ENCODE peak calls at places on chromosomes 1 and 21, in five cellular contexts. D, F, U, K and T are unnamed samples.

GRCh38 chr1:208083715-208084085 is 160.5 kb downstream of the PLXNA2 start:
- DNase-seq in K (no peak), U (no peak), D (no peak), F (no peak), T (no peak)

GRCh38 chr1:66278260-66279046 is 255.5 kb upstream of the SGIP1 start:
- DNase-seq in D (no peak), U (no peak), K (no peak), F (no peak), T (peak)

GRCh38 chr1:19229229-19229628 is 19.2 kb upstream of the UBR4 start:
- DNase-seq in D (no peak), U (no peak), F (no peak), K (no peak), T (no peak)

GRCh38 chr21:41133896-41134522 is 34.0 kb upstream of the BACE2 start:
- DNase-seq in F (no peak), D (no peak), K (no peak), U (no peak), T (no peak)

GRCh38 chr1:176705585-176705984 is 242.6 kb downstream of the PAPPA2 start:
- DNase-seq in K (no peak), D (no peak), F (no peak), U (no peak), T (no peak)

GRCh38 chr1:112991721-112992120 is 35.7 kb upstream of the SLC16A1 start:
- DNase-seq in K (peak), U (no peak), F (no peak), D (no peak), T (no peak)

GRCh38 chr1:30126839-30127238 is 596.5 kb downstream of the MATN1 start:
- DNase-seq in K (no peak), D (no peak), U (no peak), F (no peak), T (no peak)

GRCh38 chr1:202164271-202165037 is 4.1 kb upstream of the PTPN7 start:
- DNase-seq in D (peak), U (no peak), F (no peak), K (no peak), T (no peak)

GRCh38 chr1:116971965-116972675 is 29.4 kb upstream of the CD101 start:
- DNase-seq in D (no peak), U (no peak), F (no peak), K (no peak), T (peak)

GRCh38 chr1:112710159-112710558 is 3.2 kb upstream of the RHOC start:
- DNase-seq in U (no peak), F (no peak), D (peak), K (no peak), T (no peak)

GRCh38 chr1:172273668-172274396 is 146.7 kb upstream of the C1orf105 start:
- DNase-seq in K (no peak), U (no peak), F (no peak), D (no peak), T (no peak)

GRCh38 chr1:205791568-205792180 is 16.4 kb upstream of the RAB29 start:
- DNase-seq in U (no peak), F (no peak), D (peak), K (no peak), T (peak)

GRCh38 chr1:101262601-101263348 is 26.0 kb downstream of the S1PR1 start:
- DNase-seq in U (no peak), D (no peak), F (no peak), K (no peak), T (no peak)

GRCh38 chr1:33420870-33421775 is 9.8 kb downstream of the PHC2 start:
- DNase-seq in D (no peak), F (no peak), U (no peak), K (no peak), T (no peak)

GRCh38 chr1:217881607-217882332 is 250.6 kb downstream of the SPATA17 start:
- DNase-seq in D (no peak), K (no peak), U (no peak), F (no peak), T (no peak)

GRCh38 chr1:63524166-63524565 is 841 bp downstream of the EFCAB7 start:
- DNase-seq in K (no peak), U (no peak), F (no peak), D (no peak), T (no peak)

GRCh38 chr21:26119906-26120305 is 50.7 kb downstream of the APP start:
- DNase-seq in U (no peak), D (no peak), K (no peak), F (no peak), T (no peak)

GRCh38 chr21:26123012-26123411 is 47.6 kb downstream of the APP start:
- DNase-seq in F (no peak), D (no peak), U (no peak), K (no peak), T (no peak)

GRCh38 chr21:26118928-26119540 is 51.5 kb downstream of the APP start:
- DNase-seq in K (no peak), D (no peak), F (no peak), U (no peak), T (no peak)

GRCh38 chr21:26117972-26118367 is 52.6 kb downstream of the APP start:
- DNase-seq in K (no peak), U (no peak), D (no peak), F (no peak), T (no peak)

GRCh38 chr21:26120833-26121232 is 49.7 kb downstream of the APP start:
- DNase-seq in D (no peak), F (no peak), K (peak), U (no peak), T (peak)
- H3K27ac ChIP-seq in D (no peak), F (no peak), K (peak), U (no peak), T (no peak)

DNA sequence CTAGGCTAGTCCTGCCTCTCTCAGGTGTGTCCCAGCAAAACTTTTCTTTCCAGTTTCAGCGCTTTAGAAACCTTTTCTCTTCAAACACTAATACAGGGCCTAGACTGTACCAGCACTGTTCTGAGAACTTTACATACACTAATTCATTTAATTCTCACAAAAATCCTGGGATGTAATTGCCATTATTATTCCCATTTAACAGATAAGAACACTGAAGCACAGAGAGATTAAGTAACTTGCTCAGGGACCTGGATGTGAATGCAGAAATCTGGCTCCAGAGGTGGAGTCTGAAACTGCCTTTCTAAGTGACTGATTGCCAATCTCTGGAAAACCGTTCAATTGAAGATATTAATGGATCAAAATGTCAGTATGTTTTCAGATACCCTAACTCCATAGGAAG is 849 bp upstream of the UCK2 start:
- DNase-seq in D (no peak), K (no peak), F (no peak), U (no peak), T (no peak)
- H3K27ac ChIP-seq in D (no peak), K (no peak), F (no peak), U (no peak), T (no peak)

DNA sequence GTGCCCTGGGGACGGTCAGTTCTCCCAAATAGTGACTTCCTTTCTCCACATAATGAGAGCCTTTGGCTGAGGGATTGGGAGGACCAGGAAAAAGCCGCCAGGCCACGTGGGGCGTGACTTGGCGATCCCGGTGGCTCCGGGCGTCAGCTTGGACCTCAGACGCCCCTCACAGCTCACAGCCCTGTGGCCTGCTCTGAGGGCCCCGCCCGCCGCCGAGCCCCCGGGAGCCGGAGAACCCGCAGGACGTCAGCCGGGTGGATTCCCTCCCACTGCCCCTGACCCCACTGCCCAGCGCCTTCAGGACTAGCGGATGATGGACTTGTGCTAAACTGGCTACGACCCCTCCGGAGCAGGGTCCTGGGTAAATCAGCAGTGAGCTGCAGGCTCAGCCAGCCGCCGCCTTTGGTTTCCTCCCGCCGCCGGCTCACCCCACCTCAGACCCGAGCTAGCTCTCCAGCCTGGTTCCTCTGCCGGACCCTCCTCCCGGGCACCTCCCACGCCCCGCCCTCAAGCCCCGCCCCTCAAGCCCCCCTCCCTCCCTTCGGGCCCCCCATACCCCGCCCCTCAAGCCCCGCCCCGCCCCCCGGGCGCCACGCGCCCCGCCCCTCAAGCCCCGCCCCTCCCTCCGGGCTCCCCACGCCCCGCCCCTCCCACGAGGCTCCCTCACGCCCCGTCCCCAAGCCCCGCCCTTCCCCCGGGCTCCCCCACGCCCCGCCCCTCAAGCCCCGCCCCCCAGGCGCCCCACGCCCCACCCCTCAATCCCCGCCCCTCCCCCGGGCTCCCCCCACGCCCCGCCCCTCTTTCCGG is 10.0 kb upstream of the FAAP20 start:
- DNase-seq in U (peak), D (peak), K (no peak), F (peak), T (no peak)
- H3K27ac ChIP-seq in U (peak), D (peak), K (no peak), F (peak), T (no peak)

GRCh38 chr1:184608990-184609389 is 145.7 kb downstream of the EDEM3 start:
- DNase-seq in K (no peak), U (no peak), D (no peak), F (no peak), T (no peak)
- H3K27ac ChIP-seq in K (no peak), U (no peak), D (no peak), F (no peak), T (no peak)

GRCh38 chr1:4310396-4310923 is 343.9 kb upstream of the AJAP1 start:
- DNase-seq in D (no peak), K (no peak), F (no peak), U (no peak), T (no peak)
- H3K27ac ChIP-seq in D (no peak), K (no peak), F (no peak), U (no peak), T (no peak)

GRCh38 chr1:189117072-189117770 is 1360.4 kb downstream of the BRINP3 start:
- DNase-seq in D (no peak), U (no peak), K (no peak), F (no peak), T (no peak)
- H3K27ac ChIP-seq in D (no peak), U (no peak), K (no peak), F (no peak), T (no peak)

DNA sequence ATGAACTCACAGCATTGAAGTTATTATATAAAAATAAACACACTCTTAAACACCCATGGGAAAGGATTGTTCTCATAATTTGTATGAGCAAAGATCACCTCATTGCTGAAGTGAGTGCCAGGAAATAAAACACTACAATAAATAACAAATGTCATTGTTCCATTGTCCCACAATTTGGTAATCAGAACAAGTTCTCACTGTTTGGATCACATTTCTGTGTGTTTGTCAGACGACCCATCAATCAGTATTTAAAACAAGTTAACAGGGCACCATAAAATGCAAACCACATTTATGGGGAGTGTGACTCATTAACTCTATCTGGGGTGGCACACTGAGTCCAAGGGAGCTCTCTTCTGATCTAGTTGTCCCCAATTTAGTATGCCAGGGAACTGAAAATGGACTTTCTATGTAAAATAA is 124.5 kb downstream of the PTPRC start:
- DNase-seq in D (no peak), U (no peak), K (peak), F (no peak), T (no peak)
- H3K27ac ChIP-seq in D (no peak), U (no peak), K (no peak), F (no peak), T (no peak)

GRCh38 chr1:77889671-77890070 is 1.2 kb downstream of the NEXN start:
- DNase-seq in U (no peak), D (no peak), F (no peak), K (peak), T (peak)
- H3K27ac ChIP-seq in U (peak), D (no peak), F (no peak), K (peak), T (no peak)

GRCh38 chr21:28884481-28884880 is 108.2 kb downstream of the LTN1 start:
- DNase-seq in F (no peak), U (no peak), K (no peak), D (no peak), T (no peak)

GRCh38 chr21:28883931-28884330 is 108.7 kb downstream of the LTN1 start:
- DNase-seq in U (no peak), F (no peak), D (no peak), K (no peak), T (no peak)

GRCh38 chr21:28884976-28885852 is 107.5 kb downstream of the LTN1 start:
- DNase-seq in D (peak), K (peak), F (peak), U (peak), T (peak)

GRCh38 chr21:28882345-28882744 is 110.3 kb downstream of the LTN1 start:
- DNase-seq in F (no peak), U (no peak), K (no peak), D (no peak), T (no peak)

GRCh38 chr21:28885853-28886177 is 106.9 kb downstream of the LTN1 start:
- DNase-seq in D (no peak), U (no peak), F (no peak), K (no peak), T (no peak)
- H3K27ac ChIP-seq in D (peak), U (no peak), F (peak), K (no peak), T (no peak)

GRCh38 chr1:159924025-159924790 is 1.1 kb downstream of the TAGLN2 start:
- DNase-seq in D (peak), U (peak), F (peak), K (no peak), T (no peak)

GRCh38 chr1:159921251-159921650 is 4.1 kb downstream of the TAGLN2 start:
- DNase-seq in U (no peak), D (peak), F (no peak), K (no peak), T (no peak)

GRCh38 chr1:159921700-159922498 is 3.4 kb downstream of the TAGLN2 start:
- DNase-seq in K (no peak), F (peak), U (no peak), D (peak), T (no peak)

GRCh38 chr1:159923203-159924024 is 1.9 kb downstream of the TAGLN2 start:
- DNase-seq in U (peak), D (peak), K (no peak), F (peak), T (peak)

DNA sequence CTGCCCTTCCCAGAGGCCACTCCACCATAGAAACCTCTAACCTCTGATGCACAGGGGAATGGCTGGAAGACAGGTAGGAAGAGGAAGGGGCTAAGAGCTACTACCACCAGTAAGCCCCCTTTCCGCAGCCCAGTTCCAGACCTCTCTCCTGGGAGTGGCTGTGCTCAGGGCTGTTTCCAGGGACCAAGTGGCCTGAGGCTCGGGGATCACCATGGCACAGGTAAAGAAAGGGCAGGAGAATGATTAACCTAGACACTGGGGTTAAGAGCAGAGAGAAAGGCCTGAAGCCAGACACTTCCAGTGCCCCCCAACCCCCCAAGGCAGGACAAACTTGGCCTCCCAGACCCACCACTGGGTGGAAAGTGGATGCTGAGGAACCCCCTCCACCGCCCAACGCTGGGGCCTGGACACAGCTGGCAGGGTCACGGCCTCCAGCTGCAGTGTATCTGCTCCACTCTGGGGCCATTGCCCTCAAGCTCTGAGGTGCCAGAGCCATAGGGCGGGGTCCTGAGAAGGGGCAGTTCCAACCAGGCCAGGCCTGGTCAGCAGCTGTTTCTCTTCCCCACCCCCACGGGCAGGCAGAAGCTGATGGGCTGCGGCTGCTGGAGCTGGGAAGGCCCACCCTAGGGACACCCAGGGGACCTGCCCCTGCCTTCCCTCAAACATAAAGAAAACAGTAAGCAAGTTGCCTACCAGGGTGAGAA is 2.7 kb downstream of the TAGLN2 start:
- DNase-seq in K (no peak), U (no peak), F (peak), D (peak), T (no peak)
- H3K27ac ChIP-seq in K (peak), U (peak), F (peak), D (peak), T (peak)